ENCODE peak calls at places on chromosomes 4 and X, in nine cellular contexts. L is AG08396, X is DMS 273 treated with DMSO at 0.1 percent for 48 hours, N is IMR-90, F is GM23248, Z is H54, R is right lobe of liver, Y is fibroblast of mammary gland, V is cortex of kidney. U is an unnamed sample.
A peak's percentile ranks its signal among the peaks of the same experiment; 100 is the strongest.

GRCh38 chr4:109733728-109734127 is 3.9 kb upstream of the PLA2G12A start:
- DNase-seq in L (no peak), X (no peak), N (no peak), F (no peak), Z (no peak), R (peak; percentile 38), Y (no peak), V (no peak), U (no peak)

GRCh38 chrX:24464836-24465523 is at the start of gene PDK3:
- DNase-seq in L (peak; percentile 84), X (peak; percentile 75), N (peak; percentile 77), F (peak; percentile 83), Z (peak; percentile 38), R (peak; percentile 91), Y (peak; percentile 69), V (peak; percentile 9), U (peak; percentile 81)

GRCh38 chrX:13952581-13952980 is 77.1 kb downstream of the GEMIN8 start:
- DNase-seq in L (no peak), X (no peak), N (no peak), F (no peak), Z (no peak), R (no peak), Y (no peak), V (no peak), U (no peak)

GRCh38 chr4:2961411-2962098 is 1.7 kb downstream of the NOP14 start:
- DNase-seq in L (no peak), X (no peak), N (no peak), F (peak; percentile 27), Z (no peak), R (no peak), Y (no peak), V (no peak), U (no peak)

GRCh38 chr4:70709551-70710080 is 12.1 kb upstream of the RUFY3 start:
- DNase-seq in L (no peak), X (no peak), N (no peak), F (no peak), Z (no peak), R (no peak), Y (no peak), V (no peak), U (no peak)

GRCh38 chrX:20511792-20512191 is 245.1 kb upstream of the RPS6KA3 start:
- DNase-seq in L (no peak), X (no peak), N (no peak), F (no peak), Z (no peak), R (no peak), Y (no peak), V (no peak), U (no peak)

GRCh38 chr4:181952478-181952877 is 290.7 kb upstream of the TENM3 start:
- DNase-seq in L (peak; percentile 54), X (no peak), N (peak; percentile 96), F (peak; percentile 80), Z (no peak), R (no peak), Y (peak; percentile 94), V (no peak), U (no peak)

GRCh38 chrX:112818114-112819012 is 22.3 kb downstream of the AMOT start:
- DNase-seq in L (no peak), X (no peak), N (no peak), F (no peak), Z (no peak), R (no peak), Y (no peak), V (no peak), U (no peak)

U was measured in NCI-H446 treated with DMSO at 0.1 percent for 48 hours.